ENCODE peak calls at places on chromosomes 5 and 9, in five cellular contexts. One of them, this sample, is unnamed.
A peak's percentile ranks its signal among the peaks of the same experiment; 100 is the strongest.

GRCh38 chr5:43063731-43064171 is 23.6 kb upstream of the ANXA2R start:
- DNase-seq in CD8-positive, alpha-beta memory T cell: peak; percentile 11
- DNase-seq in heart right ventricle: no peak
- DNase-seq in sigmoid colon: no peak
- DNase-seq in CD8-positive, alpha-beta T cell: no peak
- DNase-seq in this sample: no peak

GRCh38 chr9:24189986-24190385 is 355.7 kb downstream of the IZUMO3 start:
- DNase-seq in CD8-positive, alpha-beta memory T cell: no peak
- DNase-seq in heart right ventricle: no peak
- DNase-seq in sigmoid colon: no peak
- DNase-seq in CD8-positive, alpha-beta T cell: no peak
- DNase-seq in this sample: no peak

GRCh38 chr9:19992556-19992955 is 203.7 kb upstream of the SLC24A2 start:
- DNase-seq in sigmoid colon: no peak
- DNase-seq in CD8-positive, alpha-beta memory T cell: no peak
- DNase-seq in CD8-positive, alpha-beta T cell: no peak
- DNase-seq in heart right ventricle: no peak
- DNase-seq in this sample: no peak

GRCh38 chr5:1380011-1380817 is 35.3 kb upstream of the CLPTM1L start:
- DNase-seq in CD8-positive, alpha-beta T cell: peak; percentile 46
- DNase-seq in CD8-positive, alpha-beta memory T cell: peak; percentile 69
- DNase-seq in heart right ventricle: no peak
- DNase-seq in sigmoid colon: no peak
- DNase-seq in this sample: no peak

GRCh38 chr5:91885291-91886265 is 502.5 kb upstream of the ARRDC3 start:
- DNase-seq in CD8-positive, alpha-beta memory T cell: no peak
- DNase-seq in heart right ventricle: no peak
- DNase-seq in CD8-positive, alpha-beta T cell: no peak
- DNase-seq in sigmoid colon: no peak
- DNase-seq in this sample: no peak

GRCh38 chr5:83368835-83369234 is 102.7 kb upstream of the VCAN start:
- DNase-seq in sigmoid colon: no peak
- DNase-seq in CD8-positive, alpha-beta T cell: no peak
- DNase-seq in CD8-positive, alpha-beta memory T cell: no peak
- DNase-seq in heart right ventricle: no peak
- DNase-seq in this sample: no peak

GRCh38 chr9:87497604-87498045 is at the start of gene DAPK1:
- DNase-seq in CD8-positive, alpha-beta memory T cell: no peak
- DNase-seq in sigmoid colon: peak; percentile 83
- DNase-seq in heart right ventricle: peak; percentile 21
- DNase-seq in CD8-positive, alpha-beta T cell: no peak
- DNase-seq in this sample: peak; percentile 52

GRCh38 chr9:35859995-35860348 is 10.2 kb downstream of the OR13J1 start:
- DNase-seq in CD8-positive, alpha-beta T cell: no peak
- DNase-seq in sigmoid colon: peak; percentile 34
- DNase-seq in CD8-positive, alpha-beta memory T cell: no peak
- DNase-seq in heart right ventricle: no peak
- DNase-seq in this sample: no peak

GRCh38 chr5:149656576-149657182 is 73.4 kb upstream of the PPARGC1B start:
- DNase-seq in CD8-positive, alpha-beta T cell: no peak
- DNase-seq in CD8-positive, alpha-beta memory T cell: no peak
- DNase-seq in heart right ventricle: peak; percentile 56
- DNase-seq in sigmoid colon: no peak
- DNase-seq in this sample: no peak

GRCh38 chr5:59587489-59588337 is 305.8 kb downstream of the PDE4D start:
- DNase-seq in heart right ventricle: peak; percentile 43
- DNase-seq in CD8-positive, alpha-beta memory T cell: no peak
- DNase-seq in CD8-positive, alpha-beta T cell: no peak
- DNase-seq in sigmoid colon: peak; percentile 65
- DNase-seq in this sample: peak; percentile 25

GRCh38 chr5:14428302-14429081 is 153.1 kb upstream of the OTULINL start:
- DNase-seq in CD8-positive, alpha-beta T cell: no peak
- DNase-seq in CD8-positive, alpha-beta memory T cell: no peak
- DNase-seq in sigmoid colon: no peak
- DNase-seq in heart right ventricle: no peak
- DNase-seq in this sample: no peak

GRCh38 chr5:8845316-8845715 is 700.6 kb downstream of the SEMA5A start:
- DNase-seq in CD8-positive, alpha-beta memory T cell: no peak
- DNase-seq in sigmoid colon: no peak
- DNase-seq in heart right ventricle: no peak
- DNase-seq in CD8-positive, alpha-beta T cell: no peak
- DNase-seq in this sample: no peak

GRCh38 chr5:2663489-2663888 is 88.0 kb downstream of the IRX2 start:
- DNase-seq in sigmoid colon: no peak
- DNase-seq in CD8-positive, alpha-beta T cell: no peak
- DNase-seq in CD8-positive, alpha-beta memory T cell: no peak
- DNase-seq in heart right ventricle: no peak
- DNase-seq in this sample: no peak

GRCh38 chr5:761206-761771 is 23.2 kb downstream of the ZDHHC11B start:
- DNase-seq in sigmoid colon: peak; percentile 62
- DNase-seq in heart right ventricle: no peak
- DNase-seq in CD8-positive, alpha-beta T cell: no peak
- DNase-seq in CD8-positive, alpha-beta memory T cell: no peak
- DNase-seq in this sample: no peak

GRCh38 chr9:19493174-19493811 is 84.5 kb downstream of the ACER2 start:
- DNase-seq in sigmoid colon: no peak
- DNase-seq in CD8-positive, alpha-beta T cell: no peak
- DNase-seq in heart right ventricle: peak; percentile 73
- DNase-seq in CD8-positive, alpha-beta memory T cell: peak; percentile 27
- DNase-seq in this sample: peak; percentile 69

GRCh38 chr5:119389288-119390065 is 33.7 kb downstream of the TNFAIP8 start:
- DNase-seq in sigmoid colon: no peak
- DNase-seq in CD8-positive, alpha-beta T cell: no peak
- DNase-seq in CD8-positive, alpha-beta memory T cell: no peak
- DNase-seq in heart right ventricle: no peak
- DNase-seq in this sample: no peak

GRCh38 chr9:86766912-86767311 is 180.4 kb downstream of the GAS1 start:
- DNase-seq in CD8-positive, alpha-beta T cell: no peak
- DNase-seq in heart right ventricle: no peak
- DNase-seq in CD8-positive, alpha-beta memory T cell: no peak
- DNase-seq in sigmoid colon: no peak
- DNase-seq in this sample: peak; percentile 29

GRCh38 chr9:116543731-116544400 is 143.2 kb upstream of the TRIM32 start:
- DNase-seq in heart right ventricle: no peak
- DNase-seq in CD8-positive, alpha-beta memory T cell: no peak
- DNase-seq in sigmoid colon: no peak
- DNase-seq in CD8-positive, alpha-beta T cell: no peak
- DNase-seq in this sample: no peak

DNA sequence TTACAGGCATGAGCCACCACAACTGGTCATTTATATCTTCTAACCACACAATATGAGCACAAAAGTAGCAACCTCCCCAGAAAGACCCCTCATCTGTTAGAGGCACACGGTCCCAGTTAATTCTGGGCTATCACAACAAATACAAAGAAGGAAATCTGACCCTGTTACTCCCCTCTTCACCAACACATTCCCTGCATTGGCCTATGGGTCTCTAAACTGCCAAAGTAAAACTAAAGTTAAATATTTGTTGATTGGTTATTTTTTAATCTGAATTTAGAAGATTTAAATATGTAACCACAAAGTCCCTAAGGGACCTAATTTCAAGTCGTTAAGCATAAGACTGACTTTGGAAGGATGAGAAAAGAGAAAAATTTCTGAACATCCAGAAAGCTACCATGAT is 496.7 kb upstream of the NMUR2 start:
- DNase-seq in CD8-positive, alpha-beta T cell: no peak
- DNase-seq in CD8-positive, alpha-beta memory T cell: no peak
- DNase-seq in sigmoid colon: no peak
- DNase-seq in heart right ventricle: no peak
- DNase-seq in this sample: no peak
- H3K9me3 ChIP-seq in CD8-positive, alpha-beta T cell: no peaks in the 10 kb centered on the region
- H3K9me3 ChIP-seq in CD8-positive, alpha-beta memory T cell: no peaks in the 10 kb centered on the region
- H3K9me3 ChIP-seq in sigmoid colon: no peaks in the 10 kb centered on the region
- H3K9me3 ChIP-seq in heart right ventricle: no peaks in the 10 kb centered on the region
- H3K9me3 ChIP-seq in this sample: no peaks in the 10 kb centered on the region

GRCh38 chr5:40084614-40085013 is 595.1 kb upstream of the PTGER4 start:
- DNase-seq in CD8-positive, alpha-beta T cell: no peak
- DNase-seq in CD8-positive, alpha-beta memory T cell: no peak
- DNase-seq in heart right ventricle: no peak
- DNase-seq in sigmoid colon: no peak
- DNase-seq in this sample: no peak

GRCh38 chr5:40080191-40080590 is 599.5 kb upstream of the PTGER4 start:
- DNase-seq in heart right ventricle: no peak
- DNase-seq in CD8-positive, alpha-beta memory T cell: no peak
- DNase-seq in sigmoid colon: no peak
- DNase-seq in CD8-positive, alpha-beta T cell: no peak
- DNase-seq in this sample: no peak

GRCh38 chr5:40078907-40079575 is 600.7 kb upstream of the PTGER4 start:
- DNase-seq in sigmoid colon: no peak
- DNase-seq in CD8-positive, alpha-beta memory T cell: no peak
- DNase-seq in CD8-positive, alpha-beta T cell: no peak
- DNase-seq in heart right ventricle: no peak
- DNase-seq in this sample: no peak

DNA sequence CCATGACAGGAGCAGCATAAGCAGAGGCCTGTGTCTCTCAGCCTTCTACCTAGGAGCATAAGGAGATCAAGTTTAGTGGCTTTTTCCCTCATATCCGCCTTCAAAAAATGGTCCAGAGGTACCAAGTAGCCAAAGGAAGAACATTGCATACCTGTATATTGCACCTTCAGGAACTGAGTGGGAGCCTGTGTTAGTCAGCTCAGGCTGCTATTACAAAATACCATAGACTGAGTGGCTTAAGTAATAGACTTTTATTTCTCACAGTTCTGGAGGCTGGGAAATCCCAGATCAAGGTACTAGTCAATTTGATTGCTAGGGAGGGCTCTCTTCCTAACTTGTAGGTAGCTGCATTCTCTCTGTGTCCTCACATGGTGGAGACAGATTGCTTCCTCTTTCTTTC is 597.4 kb upstream of the PTGER4 start:
- DNase-seq in CD8-positive, alpha-beta memory T cell: no peak
- DNase-seq in CD8-positive, alpha-beta T cell: no peak
- DNase-seq in heart right ventricle: no peak
- DNase-seq in sigmoid colon: no peak
- DNase-seq in this sample: no peak
- H3K9me3 ChIP-seq in CD8-positive, alpha-beta memory T cell: no peaks in the 10 kb centered on the region
- H3K9me3 ChIP-seq in CD8-positive, alpha-beta T cell: no peaks in the 10 kb centered on the region
- H3K9me3 ChIP-seq in heart right ventricle: no peaks in the 10 kb centered on the region
- H3K9me3 ChIP-seq in sigmoid colon: no peaks in the 10 kb centered on the region
- H3K9me3 ChIP-seq in this sample: no peaks in the 10 kb centered on the region

DNA sequence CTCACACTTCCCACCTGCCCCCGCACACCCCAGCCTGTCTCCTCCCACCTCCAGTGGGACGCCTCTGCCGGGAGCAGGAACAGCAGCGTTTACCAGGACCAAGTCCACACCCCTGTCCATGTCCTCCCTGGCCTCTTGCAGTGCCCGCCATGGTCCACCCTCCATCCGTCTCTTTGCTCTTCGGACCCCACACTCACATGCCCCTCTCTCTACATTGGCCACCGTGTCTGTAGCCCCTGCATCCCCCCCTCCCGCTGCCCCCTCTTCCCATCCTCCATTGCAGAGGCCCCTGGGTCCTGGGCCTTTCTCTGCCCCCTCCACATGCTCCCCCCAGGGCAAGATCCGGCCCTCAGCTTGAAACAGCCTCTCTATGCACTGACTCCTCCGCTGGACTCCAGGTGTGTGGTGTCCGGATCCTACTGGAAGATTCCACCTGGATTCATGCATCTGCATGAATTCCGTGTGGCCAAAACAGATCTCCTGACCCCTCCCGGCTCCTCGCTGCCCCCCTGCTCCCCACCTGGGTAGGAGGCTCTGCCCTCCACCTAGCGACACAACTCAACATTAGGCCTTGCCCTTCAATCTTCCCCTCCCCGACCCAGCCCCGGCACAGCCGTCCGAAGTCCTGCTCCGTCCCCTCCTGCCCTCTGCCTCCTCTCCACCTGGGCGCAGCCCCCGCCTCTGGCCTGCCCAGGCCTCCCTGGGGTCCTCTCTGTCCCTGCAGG is 168.5 kb downstream of the OLFM1 start:
- DNase-seq in CD8-positive, alpha-beta T cell: no peak
- DNase-seq in sigmoid colon: peak; percentile 49
- DNase-seq in CD8-positive, alpha-beta memory T cell: no peak
- DNase-seq in heart right ventricle: no peak
- DNase-seq in this sample: no peak
- H3K9me3 ChIP-seq in CD8-positive, alpha-beta T cell: no peaks in the 10 kb centered on the region
- H3K9me3 ChIP-seq in sigmoid colon: no peaks in the 10 kb centered on the region
- H3K9me3 ChIP-seq in CD8-positive, alpha-beta memory T cell: no peaks in the 10 kb centered on the region
- H3K9me3 ChIP-seq in heart right ventricle: no peaks in the 10 kb centered on the region
- H3K9me3 ChIP-seq in this sample: no peaks in the 10 kb centered on the region

GRCh38 chr5:135533794-135534193 is 2.0 kb downstream of the NEUROG1 start:
- DNase-seq in CD8-positive, alpha-beta T cell: no peak
- DNase-seq in sigmoid colon: no peak
- DNase-seq in heart right ventricle: no peak
- DNase-seq in CD8-positive, alpha-beta memory T cell: no peak
- DNase-seq in this sample: no peak
- H3K9me3 ChIP-seq in CD8-positive, alpha-beta T cell: no peaks in the 10 kb centered on the region
- H3K9me3 ChIP-seq in sigmoid colon: peaks cover 3% of the 10 kb centered on the region
- H3K9me3 ChIP-seq in heart right ventricle: no peaks in the 10 kb centered on the region
- H3K9me3 ChIP-seq in CD8-positive, alpha-beta memory T cell: no peaks in the 10 kb centered on the region
- H3K9me3 ChIP-seq in this sample: no peaks in the 10 kb centered on the region

GRCh38 chr9:96769989-96770388 is 7.9 kb downstream of the ZNF510 start:
- DNase-seq in sigmoid colon: no peak
- DNase-seq in CD8-positive, alpha-beta T cell: no peak
- DNase-seq in CD8-positive, alpha-beta memory T cell: no peak
- DNase-seq in heart right ventricle: no peak
- DNase-seq in this sample: no peak
- H3K9me3 ChIP-seq in sigmoid colon: peaks cover 20% of the 10 kb centered on the region
- H3K9me3 ChIP-seq in CD8-positive, alpha-beta T cell: peaks cover 30% of the 10 kb centered on the region
- H3K9me3 ChIP-seq in CD8-positive, alpha-beta memory T cell: peaks cover 24% of the 10 kb centered on the region
- H3K9me3 ChIP-seq in heart right ventricle: peaks cover 80% of the 10 kb centered on the region
- H3K9me3 ChIP-seq in this sample: no peaks in the 10 kb centered on the region

GRCh38 chr5:171419663-171420428 is 399 bp downstream of the FGF18 start:
- DNase-seq in CD8-positive, alpha-beta memory T cell: peak; percentile 26
- DNase-seq in heart right ventricle: no peak
- DNase-seq in sigmoid colon: no peak
- DNase-seq in CD8-positive, alpha-beta T cell: no peak
- DNase-seq in this sample: peak; percentile 33

GRCh38 chr5:171422495-171422894 is 3.0 kb downstream of the FGF18 start:
- DNase-seq in CD8-positive, alpha-beta memory T cell: no peak
- DNase-seq in heart right ventricle: no peak
- DNase-seq in CD8-positive, alpha-beta T cell: no peak
- DNase-seq in sigmoid colon: no peak
- DNase-seq in this sample: no peak

GRCh38 chr5:171420429-171421231 is 1.2 kb downstream of the FGF18 start:
- DNase-seq in sigmoid colon: peak; percentile 90
- DNase-seq in heart right ventricle: peak; percentile 91
- DNase-seq in CD8-positive, alpha-beta memory T cell: no peak
- DNase-seq in CD8-positive, alpha-beta T cell: no peak
- DNase-seq in this sample: peak; percentile 86

GRCh38 chr5:171422902-171423663 is 3.6 kb downstream of the FGF18 start:
- DNase-seq in heart right ventricle: peak; percentile 45
- DNase-seq in CD8-positive, alpha-beta T cell: no peak
- DNase-seq in CD8-positive, alpha-beta memory T cell: no peak
- DNase-seq in sigmoid colon: no peak
- DNase-seq in this sample: no peak

GRCh38 chr5:171421331-171422262 is 2.1 kb downstream of the FGF18 start:
- DNase-seq in CD8-positive, alpha-beta T cell: no peak
- DNase-seq in sigmoid colon: no peak
- DNase-seq in heart right ventricle: no peak
- DNase-seq in CD8-positive, alpha-beta memory T cell: no peak
- DNase-seq in this sample: no peak
- H3K9me3 ChIP-seq in CD8-positive, alpha-beta T cell: no peaks in the 10 kb centered on the region
- H3K9me3 ChIP-seq in sigmoid colon: no peaks in the 10 kb centered on the region
- H3K9me3 ChIP-seq in heart right ventricle: no peaks in the 10 kb centered on the region
- H3K9me3 ChIP-seq in CD8-positive, alpha-beta memory T cell: no peaks in the 10 kb centered on the region
- H3K9me3 ChIP-seq in this sample: no peaks in the 10 kb centered on the region

GRCh38 chr5:141319699-141320098 is 885 bp downstream of the TAF7 start:
- DNase-seq in CD8-positive, alpha-beta memory T cell: no peak
- DNase-seq in CD8-positive, alpha-beta T cell: no peak
- DNase-seq in heart right ventricle: no peak
- DNase-seq in sigmoid colon: no peak
- DNase-seq in this sample: no peak
- H3K9me3 ChIP-seq in CD8-positive, alpha-beta memory T cell: peaks cover 53% of the 10 kb centered on the region
- H3K9me3 ChIP-seq in CD8-positive, alpha-beta T cell: peaks cover 47% of the 10 kb centered on the region
- H3K9me3 ChIP-seq in heart right ventricle: peaks cover 77% of the 10 kb centered on the region
- H3K9me3 ChIP-seq in sigmoid colon: peaks cover 56% of the 10 kb centered on the region
- H3K9me3 ChIP-seq in this sample: peaks cover 14% of the 10 kb centered on the region